ENCODE peak calls at places on chromosomes 5 and 9, in ten cellular contexts. I is IMR-90, R is astrocyte of the spinal cord, N is choroid plexus epithelial cell, O is tibial nerve, A is cardiac fibroblast, L is tibial artery, S is right atrium auricular region, Z is lower lobe of right lung, M is HepG2. V is an unnamed sample.

GRCh38 chr5:141637266-141637692 is 482 bp downstream of the RELL2 start:
- DNase-seq in I (no peak), R (no peak), N (no peak), O (no peak), A (no peak), L (no peak), S (no peak), Z (no peak), M (no peak), V (no peak)

GRCh38 chr9:17578911-17579793 is at the start of gene SH3GL2:
- DNase-seq in I (peak; percentile 4), R (peak; percentile 5), N (peak; percentile 20), O (no peak), A (peak; percentile 16), L (no peak), S (no peak), Z (peak; percentile 73), M (no peak), V (no peak)

GRCh38 chr5:30117134-30117533 is 1076.4 kb upstream of the CDH6 start:
- DNase-seq in I (no peak), R (no peak), N (no peak), O (no peak), A (no peak), L (no peak), S (no peak), Z (no peak), M (no peak), V (no peak)

GRCh38 chr9:34995288-34996060 is 5.9 kb downstream of the DNAJB5 start:
- DNase-seq in I (peak; percentile 55), R (peak; percentile 8), N (peak; percentile 65), O (no peak), A (peak; percentile 90), L (no peak), S (peak; percentile 79), Z (no peak), M (peak; percentile 43), V (no peak)

GRCh38 chr5:9519537-9519936 is 26.3 kb downstream of the SEMA5A start:
- DNase-seq in I (peak; percentile 28), R (peak; percentile 77), N (peak; percentile 86), O (peak; percentile 31), A (peak; percentile 94), L (peak; percentile 42), S (no peak), Z (no peak), M (no peak), V (no peak)

GRCh38 chr5:178784391-178784790 is 53.9 kb upstream of the ZNF354A start:
- DNase-seq in I (no peak), R (no peak), N (no peak), O (no peak), A (no peak), L (no peak), S (no peak), Z (no peak), M (no peak), V (no peak)

GRCh38 chr5:159903134-159903533 is 13.1 kb upstream of the ADRA1B start:
- DNase-seq in I (no peak), R (no peak), N (no peak), O (no peak), A (no peak), L (no peak), S (no peak), Z (no peak), M (no peak), V (no peak)

GRCh38 chr9:89849096-89849495 is 244.3 kb downstream of the GADD45G start:
- DNase-seq in I (no peak), R (no peak), N (no peak), O (no peak), A (no peak), L (no peak), S (no peak), Z (no peak), M (no peak), V (no peak)

DNA sequence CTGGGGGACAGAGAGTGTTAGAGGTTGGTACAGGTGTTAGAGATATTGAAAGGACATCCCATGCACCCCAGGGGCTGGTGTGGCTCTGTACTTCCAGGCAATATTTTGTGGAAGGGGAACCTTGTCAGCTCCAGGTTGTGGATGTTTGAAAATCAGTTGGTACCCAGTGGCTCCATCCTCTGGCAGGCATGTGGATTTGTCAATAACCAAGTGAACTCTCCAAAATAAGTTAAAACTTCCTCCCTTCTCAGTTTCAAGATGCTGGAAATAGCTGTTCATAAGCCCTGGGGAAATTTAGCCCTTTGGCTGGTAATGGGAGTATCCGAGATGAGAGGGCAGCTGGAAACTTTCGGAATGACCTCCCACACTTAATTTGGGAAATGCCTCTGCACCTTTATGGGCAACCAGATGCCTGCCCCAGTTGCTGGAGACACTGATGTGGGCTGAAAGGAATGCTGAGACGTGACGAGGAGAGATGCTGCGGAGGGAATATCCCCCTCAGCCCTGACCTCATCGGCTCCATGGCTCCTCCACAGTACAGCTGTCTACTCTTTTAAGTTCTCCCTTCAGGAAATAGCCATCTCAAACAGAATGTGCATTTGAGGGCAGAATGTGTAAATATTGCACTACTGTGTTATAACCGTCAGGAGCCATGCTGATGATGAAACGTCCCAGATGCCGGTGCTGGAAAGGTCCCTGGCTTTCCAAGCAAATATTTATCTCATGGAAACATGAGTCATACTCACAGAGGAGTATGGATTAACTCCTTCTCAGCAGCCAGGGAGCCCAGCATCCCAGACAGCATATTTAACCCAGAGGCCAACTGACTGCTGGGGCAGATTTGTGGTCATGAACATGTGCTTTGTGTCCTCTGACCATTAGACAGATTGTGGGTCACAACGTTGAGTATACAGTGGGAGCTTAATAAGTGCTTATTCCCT is 29.5 kb downstream of the TGFBI start:
- DNase-seq in I (peak; percentile 100), R (peak; percentile 98), N (peak; percentile 98), O (peak; percentile 49), A (peak; percentile 98), L (peak; percentile 66), S (peak; percentile 78), Z (no peak), M (peak; percentile 99), V (no peak)
- TF ChIP-seq CTCF in I (peak; percentile 76), R (peak; percentile 49), N (peak; percentile 67), O (peak; percentile 63), A (peak; percentile 48), L (peak; percentile 54), S (no peak), Z (no peak), M (peak; percentile 51), V (no peak)

GRCh38 chr5:99169309-99169708 is 240.5 kb upstream of the CHD1 start:
- DNase-seq in I (no peak), R (peak; percentile 62), N (peak; percentile 49), O (no peak), A (peak; percentile 0), L (no peak), S (no peak), Z (no peak), M (no peak), V (no peak)
- TF ChIP-seq CTCF in I (peak; percentile 25), R (peak; percentile 52), N (peak; percentile 51), O (no peak), A (no peak), L (no peak), S (no peak), Z (no peak), M (no peak), V (no peak)

GRCh38 chr5:61669531-61669930 is 337.5 kb downstream of the ZSWIM6 start:
- DNase-seq in I (no peak), R (no peak), N (no peak), O (no peak), A (peak; percentile 4), L (no peak), S (no peak), Z (no peak), M (no peak), V (no peak)
- TF ChIP-seq CTCF in I (no peak), R (no peak), N (no peak), O (no peak), A (no peak), L (no peak), S (no peak), Z (no peak), M (no peak), V (no peak)

GRCh38 chr9:20524776-20525175 is 97.5 kb downstream of the MLLT3 start:
- DNase-seq in I (no peak), R (no peak), N (peak; percentile 13), O (no peak), A (no peak), L (no peak), S (no peak), Z (no peak), M (no peak), V (no peak)
- TF ChIP-seq CTCF in I (peak; percentile 13), R (peak; percentile 41), N (peak; percentile 51), O (no peak), A (peak; percentile 39), L (no peak), S (no peak), Z (no peak), M (peak; percentile 39), V (no peak)

GRCh38 chr5:173691931-173692330 is 75.5 kb upstream of the BOD1 start:
- DNase-seq in I (no peak), R (no peak), N (no peak), O (no peak), A (no peak), L (no peak), S (no peak), Z (no peak), M (no peak), V (no peak)

GRCh38 chr5:173686950-173687349 is 70.5 kb upstream of the BOD1 start:
- DNase-seq in I (no peak), R (no peak), N (no peak), O (no peak), A (no peak), L (no peak), S (no peak), Z (no peak), M (no peak), V (no peak)

GRCh38 chr5:173689713-173690360 is 73.4 kb upstream of the BOD1 start:
- DNase-seq in I (no peak), R (no peak), N (peak; percentile 26), O (no peak), A (peak; percentile 16), L (no peak), S (no peak), Z (no peak), M (peak; percentile 23), V (no peak)

GRCh38 chr5:173688708-173689107 is 72.3 kb upstream of the BOD1 start:
- DNase-seq in I (no peak), R (no peak), N (peak; percentile 38), O (no peak), A (no peak), L (no peak), S (no peak), Z (no peak), M (no peak), V (no peak)

GRCh38 chr5:173689171-173689676 is 72.8 kb upstream of the BOD1 start:
- DNase-seq in I (no peak), R (no peak), N (peak; percentile 52), O (no peak), A (peak; percentile 21), L (no peak), S (no peak), Z (no peak), M (peak; percentile 90), V (no peak)
- TF ChIP-seq CTCF in I (no peak), R (no peak), N (no peak), O (no peak), A (no peak), L (no peak), S (no peak), Z (no peak), M (no peak), V (no peak)

GRCh38 chr9:25260056-25260455 is 418.2 kb downstream of the TUSC1 start:
- DNase-seq in I (no peak), R (no peak), N (no peak), O (no peak), A (no peak), L (no peak), S (no peak), Z (no peak), M (no peak), V (no peak)

GRCh38 chr9:25261445-25261844 is 416.8 kb downstream of the TUSC1 start:
- DNase-seq in I (no peak), R (no peak), N (no peak), O (no peak), A (no peak), L (no peak), S (no peak), Z (no peak), M (no peak), V (no peak)
- TF ChIP-seq CTCF in I (no peak), R (no peak), N (no peak), O (no peak), A (no peak), L (no peak), S (no peak), Z (no peak), M (no peak), V (no peak)